ENCODE peak calls at places on chromosomes 13 and 19, in seven cellular contexts. One of them, this sample, is unnamed. For H3K36me3, the result is how much of the 10 kb centered on the place peaks cover.

GRCh38 chr19:33953592-33953991 is 156.9 kb downstream of the KCTD15 start:
- DNase-seq in GM12878: no peak
- DNase-seq in K562: no peak
- DNase-seq in SK-N-SH: no peak
- DNase-seq in H1: no peak
- DNase-seq in HCT116: no peak
- DNase-seq in HepG2: no peak
- DNase-seq in this sample: no peak

GRCh38 chr13:51668580-51669195 is 84.4 kb downstream of the WDFY2 start:
- DNase-seq in HCT116: no peak
- DNase-seq in SK-N-SH: no peak
- DNase-seq in GM12878: no peak
- DNase-seq in H1: no peak
- DNase-seq in K562: no peak
- DNase-seq in HepG2: peak
- DNase-seq in this sample: no peak

GRCh38 chr19:9953802-9954542 is 17.7 kb upstream of the OLFM2 start:
- DNase-seq in K562: no peak
- DNase-seq in H1: no peak
- DNase-seq in GM12878: no peak
- DNase-seq in HCT116: no peak
- DNase-seq in HepG2: no peak
- DNase-seq in SK-N-SH: no peak
- DNase-seq in this sample: no peak

GRCh38 chr13:97889803-97890202 is 63.7 kb upstream of the IPO5 start:
- DNase-seq in SK-N-SH: no peak
- DNase-seq in HepG2: no peak
- DNase-seq in GM12878: no peak
- DNase-seq in HCT116: no peak
- DNase-seq in H1: no peak
- DNase-seq in K562: peak
- DNase-seq in this sample: no peak

GRCh38 chr13:110560606-110561334 is 752 bp downstream of the RAB20 start:
- DNase-seq in H1: no peak
- DNase-seq in HCT116: no peak
- DNase-seq in SK-N-SH: peak
- DNase-seq in HepG2: peak
- DNase-seq in K562: peak
- DNase-seq in GM12878: no peak
- DNase-seq in this sample: peak

GRCh38 chr13:23433171-23434153 is at the start of gene SACS:
- DNase-seq in K562: no peak
- DNase-seq in GM12878: no peak
- DNase-seq in SK-N-SH: peak
- DNase-seq in H1: peak
- DNase-seq in HepG2: no peak
- DNase-seq in HCT116: no peak
- DNase-seq in this sample: peak

GRCh38 chr19:35327642-35328041 is 1.3 kb upstream of the CD22 start:
- DNase-seq in H1: no peak
- DNase-seq in SK-N-SH: no peak
- DNase-seq in GM12878: no peak
- DNase-seq in HepG2: peak
- DNase-seq in HCT116: no peak
- DNase-seq in K562: peak
- DNase-seq in this sample: no peak

GRCh38 chr13:97268772-97269171 is 46.6 kb downstream of the MBNL2 start:
- DNase-seq in GM12878: no peak
- DNase-seq in HepG2: no peak
- DNase-seq in SK-N-SH: no peak
- DNase-seq in H1: no peak
- DNase-seq in K562: no peak
- DNase-seq in HCT116: no peak
- DNase-seq in this sample: no peak

GRCh38 chr13:69571606-69572323 is 535.9 kb upstream of the ATXN8OS start:
- DNase-seq in HCT116: no peak
- DNase-seq in GM12878: no peak
- DNase-seq in H1: no peak
- DNase-seq in HepG2: no peak
- DNase-seq in K562: no peak
- DNase-seq in SK-N-SH: no peak
- DNase-seq in this sample: no peak

GRCh38 chr13:49410006-49410405 is 33.9 kb downstream of the CAB39L start:
- DNase-seq in HepG2: no peak
- DNase-seq in HCT116: no peak
- DNase-seq in SK-N-SH: no peak
- DNase-seq in GM12878: no peak
- DNase-seq in H1: no peak
- DNase-seq in K562: no peak
- DNase-seq in this sample: no peak

GRCh38 chr13:98303858-98304257 is 126.8 kb upstream of the RNF113B start:
- DNase-seq in HepG2: no peak
- DNase-seq in HCT116: no peak
- DNase-seq in SK-N-SH: no peak
- DNase-seq in H1: no peak
- DNase-seq in K562: no peak
- DNase-seq in GM12878: no peak
- DNase-seq in this sample: no peak

GRCh38 chr13:50355797-50356196 is 340.6 kb downstream of the KCNRG start:
- DNase-seq in SK-N-SH: no peak
- DNase-seq in GM12878: peak
- DNase-seq in HCT116: no peak
- DNase-seq in HepG2: no peak
- DNase-seq in K562: no peak
- DNase-seq in H1: no peak
- DNase-seq in this sample: no peak

GRCh38 chr13:19818223-19818842 is 35.6 kb upstream of the PSPC1 start:
- DNase-seq in SK-N-SH: peak
- DNase-seq in HCT116: peak
- DNase-seq in H1: peak
- DNase-seq in K562: peak
- DNase-seq in GM12878: no peak
- DNase-seq in HepG2: peak
- DNase-seq in this sample: peak

GRCh38 chr13:21675095-21676007 is 4.5 kb downstream of the FGF9 start:
- DNase-seq in HepG2: no peak
- DNase-seq in SK-N-SH: peak
- DNase-seq in GM12878: no peak
- DNase-seq in H1: peak
- DNase-seq in K562: no peak
- DNase-seq in HCT116: no peak
- DNase-seq in this sample: no peak

GRCh38 chr19:13056052-13056660 is 46.5 kb downstream of the LYL1 start:
- DNase-seq in SK-N-SH: peak
- DNase-seq in H1: peak
- DNase-seq in HepG2: no peak
- DNase-seq in HCT116: peak
- DNase-seq in K562: no peak
- DNase-seq in GM12878: no peak
- DNase-seq in this sample: no peak

GRCh38 chr13:93172109-93172508 is 54.5 kb upstream of the GPC6 start:
- DNase-seq in HCT116: no peak
- DNase-seq in K562: no peak
- DNase-seq in HepG2: peak
- DNase-seq in H1: no peak
- DNase-seq in GM12878: no peak
- DNase-seq in SK-N-SH: no peak
- DNase-seq in this sample: no peak

GRCh38 chr13:111425326-111425725 is 104.9 kb downstream of the TEX29 start:
- DNase-seq in SK-N-SH: no peak
- DNase-seq in GM12878: no peak
- DNase-seq in HepG2: no peak
- DNase-seq in H1: no peak
- DNase-seq in HCT116: no peak
- DNase-seq in K562: no peak
- DNase-seq in this sample: no peak

DNA sequence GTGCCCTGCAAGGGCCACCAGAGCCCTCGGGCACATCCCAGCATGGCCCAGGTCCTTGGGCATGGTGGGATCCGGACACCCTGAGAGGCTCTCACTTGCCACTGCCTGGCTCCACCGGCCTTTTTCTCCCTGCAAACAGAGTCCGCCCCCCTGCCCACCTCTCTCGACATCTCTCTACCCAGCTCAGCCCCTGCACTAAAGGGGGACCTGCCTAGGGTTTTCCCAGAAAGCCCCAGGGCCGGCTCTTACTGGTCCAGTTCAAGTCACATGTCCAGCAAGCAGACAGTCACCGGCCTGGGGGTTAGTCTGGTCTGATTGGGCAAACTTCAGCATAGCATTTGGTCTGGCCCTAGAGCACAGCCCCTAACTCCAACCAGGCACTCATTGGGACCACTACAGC is 52.9 kb downstream of the SMARCA4 start:
- DNase-seq in HCT116: no peak
- DNase-seq in GM12878: no peak
- DNase-seq in HepG2: no peak
- DNase-seq in H1: no peak
- DNase-seq in SK-N-SH: no peak
- DNase-seq in K562: no peak
- DNase-seq in this sample: no peak
- H3K36me3 ChIP-seq in HCT116: half or more
- H3K36me3 ChIP-seq in GM12878: under half
- H3K36me3 ChIP-seq in HepG2: under half
- H3K36me3 ChIP-seq in H1: under half
- H3K36me3 ChIP-seq in SK-N-SH: under half
- H3K36me3 ChIP-seq in K562: half or more
- H3K36me3 ChIP-seq in this sample: half or more

GRCh38 chr19:1112254-1113208 is 8.7 kb downstream of the GPX4 start:
- DNase-seq in GM12878: no peak
- DNase-seq in HepG2: no peak
- DNase-seq in H1: no peak
- DNase-seq in HCT116: no peak
- DNase-seq in SK-N-SH: peak
- DNase-seq in K562: peak
- DNase-seq in this sample: no peak

GRCh38 chr19:1113278-1113985 is 9.6 kb downstream of the GPX4 start:
- DNase-seq in SK-N-SH: peak
- DNase-seq in K562: peak
- DNase-seq in GM12878: peak
- DNase-seq in HepG2: peak
- DNase-seq in H1: peak
- DNase-seq in HCT116: peak
- DNase-seq in this sample: no peak

GRCh38 chr19:1115646-1116420 is 12.0 kb downstream of the GPX4 start:
- DNase-seq in HepG2: no peak
- DNase-seq in K562: no peak
- DNase-seq in HCT116: no peak
- DNase-seq in SK-N-SH: no peak
- DNase-seq in GM12878: no peak
- DNase-seq in H1: no peak
- DNase-seq in this sample: no peak

GRCh38 chr19:1111641-1112253 is 8.0 kb downstream of the GPX4 start:
- DNase-seq in H1: no peak
- DNase-seq in HepG2: no peak
- DNase-seq in SK-N-SH: no peak
- DNase-seq in HCT116: no peak
- DNase-seq in K562: no peak
- DNase-seq in GM12878: no peak
- DNase-seq in this sample: no peak

DNA sequence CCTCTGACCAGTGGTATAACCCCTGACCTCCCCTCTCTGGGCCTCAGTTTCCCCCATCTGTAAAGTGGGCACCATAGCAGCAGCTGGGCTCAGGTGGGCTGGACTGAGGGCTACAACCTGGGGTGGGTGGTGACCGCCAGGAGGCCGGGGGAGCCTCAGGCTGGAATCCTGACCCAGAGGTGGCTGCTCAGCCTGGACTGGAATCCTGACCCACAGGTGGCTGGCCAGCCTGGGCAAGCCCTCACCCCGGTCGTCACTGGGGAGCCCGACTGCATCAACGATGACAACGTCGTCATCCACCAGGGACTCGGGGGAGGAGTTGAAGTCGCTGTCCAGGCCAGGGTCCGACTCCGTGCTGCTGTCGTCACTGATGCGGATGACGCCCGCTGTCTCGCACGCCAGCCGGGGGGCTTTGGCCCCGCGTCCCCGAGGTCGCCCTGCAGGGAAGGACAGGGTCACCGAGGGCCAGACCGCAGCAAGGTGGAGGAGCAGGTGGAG is 10.2 kb downstream of the GPX4 start:
- DNase-seq in HepG2: no peak
- DNase-seq in K562: no peak
- DNase-seq in HCT116: no peak
- DNase-seq in H1: no peak
- DNase-seq in GM12878: no peak
- DNase-seq in SK-N-SH: no peak
- DNase-seq in this sample: no peak
- H3K9ac ChIP-seq in HepG2: peak
- H3K9ac ChIP-seq in K562: no peak
- H3K9ac ChIP-seq in HCT116: peak
- H3K9ac ChIP-seq in H1: no peak
- H3K9ac ChIP-seq in GM12878: no peak
- H3K9ac ChIP-seq in SK-N-SH: no peak
- H3K9ac ChIP-seq in this sample: peak

GRCh38 chr19:5052945-5053485 is 84.1 kb downstream of the KDM4B start:
- DNase-seq in H1: no peak
- DNase-seq in K562: no peak
- DNase-seq in GM12878: no peak
- DNase-seq in HCT116: no peak
- DNase-seq in HepG2: no peak
- DNase-seq in SK-N-SH: peak
- DNase-seq in this sample: no peak

GRCh38 chr19:5050905-5051304 is 82.0 kb downstream of the KDM4B start:
- DNase-seq in HCT116: no peak
- DNase-seq in GM12878: no peak
- DNase-seq in HepG2: no peak
- DNase-seq in SK-N-SH: no peak
- DNase-seq in K562: no peak
- DNase-seq in H1: no peak
- DNase-seq in this sample: no peak

GRCh38 chr19:5051619-5052018 is 82.7 kb downstream of the KDM4B start:
- DNase-seq in H1: no peak
- DNase-seq in K562: no peak
- DNase-seq in HepG2: no peak
- DNase-seq in HCT116: no peak
- DNase-seq in GM12878: no peak
- DNase-seq in SK-N-SH: no peak
- DNase-seq in this sample: no peak

GRCh38 chr19:5053661-5054060 is 84.7 kb downstream of the KDM4B start:
- DNase-seq in SK-N-SH: no peak
- DNase-seq in HCT116: no peak
- DNase-seq in K562: no peak
- DNase-seq in H1: no peak
- DNase-seq in HepG2: no peak
- DNase-seq in GM12878: no peak
- DNase-seq in this sample: no peak

GRCh38 chr19:5052515-5052914 is 83.6 kb downstream of the KDM4B start:
- DNase-seq in GM12878: no peak
- DNase-seq in HepG2: no peak
- DNase-seq in K562: no peak
- DNase-seq in H1: no peak
- DNase-seq in HCT116: no peak
- DNase-seq in SK-N-SH: peak
- DNase-seq in this sample: no peak
- TF ChIP-seq YY1 in GM12878: no peak
- TF ChIP-seq YY1 in HepG2: no peak
- TF ChIP-seq YY1 in K562: no peak
- TF ChIP-seq YY1 in H1: peak
- TF ChIP-seq YY1 in HCT116: no peak
- TF ChIP-seq YY1 in SK-N-SH: no peak
- TF ChIP-seq YY1 in this sample: no peak

GRCh38 chr19:48499352-48500090 is 12.1 kb downstream of the LMTK3 start:
- DNase-seq in K562: no peak
- DNase-seq in H1: no peak
- DNase-seq in GM12878: no peak
- DNase-seq in HCT116: no peak
- DNase-seq in HepG2: no peak
- DNase-seq in SK-N-SH: no peak
- DNase-seq in this sample: no peak
- H3K36me3 ChIP-seq in K562: under half
- H3K36me3 ChIP-seq in H1: under half
- H3K36me3 ChIP-seq in GM12878: under half
- H3K36me3 ChIP-seq in HCT116: under half
- H3K36me3 ChIP-seq in HepG2: under half
- H3K36me3 ChIP-seq in SK-N-SH: under half
- H3K36me3 ChIP-seq in this sample: under half